ENCODE peak calls at places on chromosomes 12 and 14, in nine cellular contexts. F is LoVo; K is AG09319; T is activated gamma-delta T cell treated with Interleukin-2 at 50 U/mL for 16 hours; A is NAMALWA; H is H9; V is HuH-7.5; E is activated naive CD4-positive, alpha-beta T cell; M is RWPE1. J is an unnamed sample.

GRCh38 chr14:58077621-58078020 is 74.4 kb downstream of the ARMH4 start:
- DNase-seq in M (no peak), V (no peak), K (peak; percentile 4), F (no peak), H (no peak), T (no peak), A (no peak), E (no peak), J (no peak)

GRCh38 chr14:29654910-29655590 is 272.6 kb downstream of the PRKD1 start:
- DNase-seq in A (no peak), E (no peak), T (no peak), V (no peak), M (no peak), F (no peak), K (no peak), H (no peak), J (no peak)

GRCh38 chr14:95265106-95266094 is 54.3 kb downstream of the CLMN start:
- DNase-seq in M (peak; percentile 91), T (no peak), F (peak; percentile 92), H (peak; percentile 17), V (peak; percentile 29), A (peak; percentile 93), E (no peak), K (peak; percentile 14), J (peak; percentile 25)

GRCh38 chr14:49306152-49306751 is 279.9 kb downstream of the RPS29 start:
- DNase-seq in E (no peak), H (no peak), T (no peak), V (no peak), K (no peak), F (peak; percentile 18), M (peak; percentile 20), A (peak; percentile 32), J (peak; percentile 55)

GRCh38 chr14:102819790-102820330 is 42.6 kb downstream of the TRAF3 start:
- DNase-seq in K (no peak), F (no peak), V (no peak), A (no peak), M (no peak), T (no peak), E (no peak), H (no peak), J (no peak)

GRCh38 chr14:90561031-90561430 is 164.2 kb downstream of the CALM1 start:
- DNase-seq in V (no peak), E (no peak), T (no peak), H (no peak), K (no peak), A (no peak), M (no peak), F (no peak), J (no peak)

GRCh38 chr12:31650927-31651326 is 8.6 kb upstream of the ETFBKMT start:
- DNase-seq in T (no peak), F (peak; percentile 87), M (no peak), H (no peak), A (no peak), E (no peak), K (no peak), V (no peak), J (no peak)

GRCh38 chr14:103679351-103679750 is 35.9 kb downstream of the XRCC3 start:
- DNase-seq in T (peak; percentile 20), E (no peak), H (peak; percentile 50), F (no peak), V (no peak), K (no peak), A (peak; percentile 74), M (no peak), J (peak; percentile 88)

GRCh38 chr14:101061411-101062064 is 158.0 kb upstream of the RTL1 start:
- DNase-seq in F (no peak), V (no peak), H (no peak), E (no peak), K (no peak), M (no peak), T (no peak), A (no peak), J (no peak)

GRCh38 chr14:61174395-61175386 is 106.4 kb downstream of the TMEM30B start:
- DNase-seq in A (no peak), H (no peak), E (no peak), V (no peak), F (no peak), T (no peak), M (peak; percentile 36), K (no peak), J (no peak)

GRCh38 chr12:106226884-106227640 is 20.8 kb downstream of the CKAP4 start:
- DNase-seq in T (peak; percentile 11), F (peak; percentile 68), K (no peak), A (peak; percentile 74), H (peak; percentile 59), V (peak; percentile 82), E (no peak), M (peak; percentile 84), J (peak; percentile 66)

GRCh38 chr12:113152835-113153814 is 3.6 kb downstream of the CFAP73 start:
- DNase-seq in V (peak; percentile 96), A (peak; percentile 81), T (peak; percentile 43), K (peak; percentile 28), F (peak; percentile 80), M (peak; percentile 80), E (no peak), H (peak; percentile 88), J (peak; percentile 61)

GRCh38 chr14:89012272-89013097 is 188.0 kb downstream of the TTC8 start:
- DNase-seq in H (no peak), M (no peak), F (no peak), V (no peak), T (no peak), E (no peak), A (no peak), K (no peak), J (no peak)

GRCh38 chr14:37583358-37584210 is 11.5 kb downstream of the FOXA1 start:
- DNase-seq in V (no peak), H (peak; percentile 50), T (no peak), M (no peak), E (no peak), A (no peak), K (no peak), F (peak; percentile 51), J (no peak)

GRCh38 chr12:95637471-95638155 is 86.3 kb upstream of the USP44 start:
- DNase-seq in E (no peak), T (no peak), M (no peak), H (no peak), K (no peak), F (no peak), A (no peak), V (no peak), J (no peak)

GRCh38 chr12:107320929-107321618 is 227.7 kb upstream of the CRY1 start:
- DNase-seq in F (no peak), H (peak; percentile 70), V (no peak), T (peak; percentile 49), E (peak; percentile 28), M (peak; percentile 36), K (no peak), A (no peak), J (no peak)

GRCh38 chr12:98260276-98260675 is 255.1 kb upstream of the TMPO start:
- DNase-seq in F (no peak), K (no peak), H (no peak), M (no peak), A (no peak), T (no peak), V (no peak), E (no peak), J (no peak)

GRCh38 chr14:89303452-89304435 is 113.3 kb downstream of the FOXN3 start:
- DNase-seq in F (no peak), H (no peak), E (no peak), T (no peak), A (peak; percentile 94), K (no peak), M (peak; percentile 16), V (no peak), J (peak; percentile 91)

GRCh38 chr12:108568653-108569154 is 6.3 kb downstream of the ISCU start:
- DNase-seq in K (no peak), V (no peak), H (no peak), E (no peak), A (peak; percentile 55), T (peak; percentile 54), M (no peak), F (no peak), J (peak; percentile 24)

GRCh38 chr12:83818888-83819287 is 1093.7 kb downstream of the SLC6A15 start:
- DNase-seq in E (no peak), M (peak; percentile 13), V (no peak), F (peak; percentile 24), H (no peak), T (no peak), A (no peak), K (no peak), J (no peak)

GRCh38 chr12:2551514-2551913 is 243.3 kb upstream of the FKBP4 start:
- DNase-seq in M (no peak), F (no peak), E (no peak), A (no peak), T (no peak), V (no peak), K (no peak), H (no peak), J (no peak)

GRCh38 chr12:124863409-124864325 is at the start of gene SCARB1:
- DNase-seq in V (peak; percentile 84), M (peak; percentile 94), F (peak; percentile 94), E (peak; percentile 57), A (peak; percentile 84), H (peak; percentile 93), T (peak; percentile 69), K (peak; percentile 39), J (peak; percentile 73)

GRCh38 chr12:120007272-120007671 is 18.2 kb downstream of the BICDL1 start:
- DNase-seq in F (no peak), E (no peak), T (peak; percentile 77), V (no peak), M (no peak), H (no peak), K (no peak), A (no peak), J (no peak)

GRCh38 chr12:92992041-92992440 is 62.9 kb upstream of the EEA1 start:
- DNase-seq in A (no peak), V (no peak), H (no peak), F (no peak), T (no peak), E (no peak), K (no peak), M (no peak), J (no peak)

GRCh38 chr14:101772770-101773169 is 11.3 kb downstream of the PPP2R5C start:
- DNase-seq in E (no peak), M (no peak), K (no peak), F (no peak), V (no peak), A (no peak), T (no peak), H (no peak), J (no peak)

GRCh38 chr12:103912069-103912468 is 18.1 kb upstream of the HSP90B1 start:
- DNase-seq in E (no peak), F (no peak), A (no peak), T (no peak), V (no peak), K (no peak), M (no peak), H (no peak), J (no peak)

GRCh38 chr14:33359288-33359881 is 420.7 kb downstream of the NPAS3 start:
- DNase-seq in A (no peak), H (no peak), K (no peak), V (no peak), T (no peak), F (no peak), M (no peak), E (no peak), J (no peak)

GRCh38 chr14:69683971-69684370 is 72.6 kb downstream of the SUSD6 start:
- DNase-seq in T (no peak), A (no peak), F (no peak), H (no peak), E (no peak), M (no peak), V (no peak), K (no peak), J (no peak)

GRCh38 chr14:101360045-101360931 is 201.0 kb upstream of the DIO3 start:
- DNase-seq in M (no peak), A (peak; percentile 89), V (no peak), K (no peak), H (no peak), T (no peak), F (no peak), E (no peak), J (no peak)

GRCh38 chr12:102891756-102892155 is 25.3 kb downstream of the PAH start:
- DNase-seq in E (no peak), K (no peak), H (peak; percentile 64), A (no peak), M (no peak), T (no peak), F (no peak), V (no peak), J (no peak)

J was measured in Kasumi-1.